ENCODE peak calls at places on chromosomes 7 and 10, in six cellular contexts. S, G, I, C, H and A are unnamed samples.

GRCh38 chr10:79108728-79109127 is 40.0 kb downstream of the ZMIZ1 start:
- DNase-seq in S (no peak), G (no peak), I (no peak), C (no peak), H (no peak), A (no peak)

GRCh38 chr10:118763202-118763988 is 8.6 kb upstream of the CACUL1 start:
- DNase-seq in S (no peak), G (no peak), I (no peak), C (no peak), H (no peak), A (no peak)

GRCh38 chr7:77383333-77383740 is 32.8 kb downstream of the GSAP start:
- DNase-seq in S (peak; percentile 22), G (no peak), I (no peak), C (no peak), H (no peak), A (no peak)

GRCh38 chr10:110850099-110850498 is 21.6 kb upstream of the PDCD4 start:
- DNase-seq in S (no peak), G (no peak), I (no peak), C (no peak), H (no peak), A (peak; percentile 52)

GRCh38 chr10:114879541-114880158 is 58.1 kb downstream of the FHIP2A start:
- DNase-seq in S (peak; percentile 16), G (no peak), I (peak; percentile 11), C (no peak), H (peak; percentile 55), A (peak; percentile 71)

GRCh38 chr7:44307301-44307900 is 18.0 kb downstream of the CAMK2B start:
- DNase-seq in S (peak; percentile 19), G (no peak), I (no peak), C (no peak), H (peak; percentile 72), A (peak; percentile 44)

GRCh38 chr7:1785839-1786238 is 115.8 kb downstream of the ELFN1 start:
- DNase-seq in S (no peak), G (no peak), I (no peak), C (no peak), H (no peak), A (no peak)

GRCh38 chr10:77837248-77837924 is 89.2 kb downstream of the DLG5 start:
- DNase-seq in S (peak; percentile 78), G (peak; percentile 71), I (peak; percentile 49), C (no peak), H (peak; percentile 84), A (peak; percentile 89)

GRCh38 chr7:46385662-46386309 is 464.7 kb upstream of the IGFBP3 start:
- DNase-seq in S (peak; percentile 96), G (no peak), I (no peak), C (no peak), H (no peak), A (no peak)

GRCh38 chr10:88835910-88836221 is 15.8 kb downstream of the ANKRD22 start:
- DNase-seq in S (no peak), G (no peak), I (no peak), C (no peak), H (no peak), A (no peak)

GRCh38 chr10:100327007-100327700 is 2.9 kb downstream of the PKD2L1 start:
- DNase-seq in S (peak; percentile 10), G (peak; percentile 60), I (no peak), C (no peak), H (peak; percentile 81), A (peak; percentile 73)

GRCh38 chr7:129385116-129385515 is 49.1 kb upstream of the STRIP2 start:
- DNase-seq in S (peak; percentile 42), G (no peak), I (no peak), C (no peak), H (no peak), A (no peak)

GRCh38 chr10:86100581-86101061 is 266.0 kb downstream of the GRID1 start:
- DNase-seq in S (peak; percentile 4), G (no peak), I (no peak), C (no peak), H (peak; percentile 57), A (peak; percentile 15)

GRCh38 chr10:101716891-101717659 is 22.1 kb upstream of the FBXW4 start:
- DNase-seq in S (no peak), G (no peak), I (no peak), C (no peak), H (no peak), A (peak; percentile 15)

GRCh38 chr7:101315336-101315735 is 6.3 kb downstream of the IFT22 start:
- DNase-seq in S (peak; percentile 49), G (no peak), I (peak; percentile 21), C (no peak), H (peak; percentile 63), A (peak; percentile 74)

GRCh38 chr10:49283491-49283890 is 15.5 kb upstream of the C10orf71 start:
- DNase-seq in S (no peak), G (no peak), I (no peak), C (peak; percentile 7), H (no peak), A (no peak)

GRCh38 chr10:11830836-11831519 is 7.8 kb downstream of the PROSER2 start:
- DNase-seq in S (no peak), G (no peak), I (no peak), C (no peak), H (no peak), A (no peak)

GRCh38 chr10:72638586-72639440 is 12.9 kb upstream of the MICU1 start:
- DNase-seq in S (no peak), G (no peak), I (no peak), C (no peak), H (no peak), A (no peak)

GRCh38 chr7:79598351-79598750 is 144.9 kb upstream of the MAGI2 start:
- DNase-seq in S (no peak), G (no peak), I (no peak), C (no peak), H (no peak), A (no peak)

GRCh38 chr7:141071260-141071854 is 2.5 kb upstream of the TMEM178B start:
- DNase-seq in S (no peak), G (peak; percentile 74), I (peak; percentile 13), C (peak; percentile 32), H (peak; percentile 47), A (peak; percentile 66)

GRCh38 chr10:110790913-110791525 is 80.7 kb upstream of the PDCD4 start:
- DNase-seq in S (peak; percentile 52), G (no peak), I (no peak), C (no peak), H (no peak), A (no peak)

GRCh38 chr7:80047856-80048459 is 86.7 kb upstream of the GNAI1 start:
- DNase-seq in S (peak; percentile 34), G (no peak), I (no peak), C (no peak), H (no peak), A (no peak)

GRCh38 chr10:17428616-17429097 is 25.7 kb downstream of the ST8SIA6 start:
- DNase-seq in S (no peak), G (no peak), I (peak; percentile 52), C (no peak), H (no peak), A (peak; percentile 82)

DNA sequence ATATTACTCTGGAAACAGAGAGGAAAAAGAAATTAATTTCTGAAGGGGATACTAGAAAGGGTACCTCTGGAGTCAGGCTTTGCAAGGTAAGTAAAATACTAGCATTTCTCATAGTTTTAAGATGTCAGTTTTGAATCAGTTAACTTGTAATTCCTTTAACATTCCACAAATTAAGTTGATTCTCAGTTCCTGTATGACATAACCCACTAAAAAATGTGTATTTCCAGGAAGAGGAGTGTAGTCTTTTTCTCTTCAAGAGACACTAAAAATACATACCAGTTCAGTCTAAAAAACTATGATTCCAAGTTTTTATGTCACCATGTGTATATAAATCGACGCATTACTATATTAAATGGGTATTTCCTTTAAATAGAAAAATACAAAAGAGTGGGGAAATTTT is 113.2 kb downstream of the CDK6 start:
- DNase-seq in S (peak; percentile 48), G (no peak), I (no peak), C (no peak), H (no peak), A (no peak)
- TF ChIP-seq CTCF in S (no peak), G (no peak), I (no peak), C (no peak), H (no peak), A (no peak)

GRCh38 chr7:41705109-41705871 is 2.4 kb upstream of the INHBA start:
- DNase-seq in S (peak; percentile 93), G (peak; percentile 85), I (peak; percentile 4), C (peak; percentile 90), H (peak; percentile 90), A (peak; percentile 70)
- TF ChIP-seq CTCF in S (peak; percentile 88), G (peak; percentile 50), I (no peak), C (peak; percentile 48), H (peak; percentile 82), A (peak; percentile 28)

GRCh38 chr7:154640917-154641316 is 362.0 kb downstream of the PAXIP1 start:
- DNase-seq in S (no peak), G (no peak), I (no peak), C (no peak), H (no peak), A (no peak)

GRCh38 chr7:154644366-154644765 is 358.6 kb downstream of the PAXIP1 start:
- DNase-seq in S (no peak), G (no peak), I (no peak), C (no peak), H (no peak), A (no peak)

GRCh38 chr7:154638286-154638685 is 364.6 kb downstream of the PAXIP1 start:
- DNase-seq in S (no peak), G (no peak), I (no peak), C (no peak), H (no peak), A (no peak)

DNA sequence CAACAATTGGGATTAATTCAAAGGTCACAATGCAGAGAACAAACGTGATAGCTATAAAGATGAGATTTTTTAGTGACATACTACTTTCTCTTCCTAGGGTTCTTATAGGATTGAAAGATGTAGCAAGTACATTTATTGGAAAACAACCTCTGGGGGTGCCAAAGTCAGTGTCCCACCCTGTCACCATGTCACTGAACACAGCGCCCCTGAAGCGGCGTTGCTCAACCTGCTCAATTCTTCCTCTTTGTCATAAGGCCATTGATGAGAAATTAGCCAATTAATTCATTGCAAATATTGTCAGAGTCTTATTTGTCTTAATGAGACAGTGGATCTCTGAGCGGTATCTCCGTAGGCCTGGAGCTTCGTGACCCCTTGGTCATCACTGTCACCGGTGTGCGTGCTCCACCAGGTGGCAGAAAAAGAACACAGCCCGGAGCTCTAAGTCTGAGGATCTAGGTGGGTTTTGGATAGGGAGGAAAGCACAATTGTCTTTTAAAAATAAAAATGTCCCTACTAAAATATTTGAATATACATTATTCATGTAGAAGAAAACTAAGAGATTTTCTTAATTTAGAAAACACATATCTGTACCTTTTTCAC is 362.6 kb downstream of the PAXIP1 start:
- DNase-seq in S (no peak), G (peak; percentile 51), I (no peak), C (no peak), H (no peak), A (no peak)
- TF ChIP-seq CTCF in S (no peak), G (peak; percentile 59), I (no peak), C (no peak), H (no peak), A (no peak)

DNA sequence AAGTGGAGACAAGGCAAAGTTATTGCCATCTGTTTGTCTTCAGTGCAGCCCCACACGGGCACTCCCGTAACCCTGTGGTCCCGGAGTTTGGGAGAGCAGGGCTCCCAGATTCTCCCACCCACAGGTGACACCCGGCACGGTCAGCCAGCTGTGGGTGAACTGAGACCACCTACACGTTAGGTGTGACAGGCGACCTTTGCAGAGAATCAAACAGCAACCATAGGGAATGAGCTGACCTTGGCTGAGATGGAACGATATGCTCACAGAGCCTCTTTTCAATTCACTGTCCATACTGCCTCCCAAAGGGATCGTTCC is 90.8 kb downstream of the KIAA1549 start:
- DNase-seq in S (no peak), G (no peak), I (no peak), C (no peak), H (no peak), A (no peak)
- TF ChIP-seq CTCF in S (no peak), G (no peak), I (no peak), C (no peak), H (no peak), A (no peak)

GRCh38 chr7:26233902-26234511 is 32.5 kb downstream of the CBX3 start:
- DNase-seq in S (no peak), G (no peak), I (no peak), C (no peak), H (no peak), A (no peak)
- TF ChIP-seq CTCF in S (no peak), G (no peak), I (no peak), C (no peak), H (no peak), A (no peak)